ENCODE peak calls at places on chromosomes 12 and 14, in ten cellular contexts. Y is HepG2, D is ovary, N is stomach, Q is transverse colon, F is suprapubic skin, W is GM12878, J is A549, Z is sigmoid colon, E is upper lobe of left lung. H is an unnamed sample.

GRCh38 chr12:1907652-1908611 is 10.5 kb downstream of the CACNA2D4 start:
- DNase-seq in Y (no peak), D (peak; percentile 5), N (peak; percentile 26), Q (peak; percentile 49), F (peak; percentile 78), W (no peak), J (peak; percentile 63), Z (no peak), E (peak; percentile 86), H (no peak)

GRCh38 chr14:94408546-94409095 is 20.2 kb upstream of the SERPINA1 start:
- DNase-seq in Y (no peak), D (no peak), N (no peak), Q (no peak), F (no peak), W (no peak), J (no peak), Z (no peak), E (no peak), H (no peak)

GRCh38 chr12:85369365-85370154 is 89.5 kb downstream of the ALX1 start:
- DNase-seq in Y (no peak), D (no peak), N (no peak), Q (no peak), F (no peak), W (no peak), J (no peak), Z (no peak), E (no peak), H (no peak)

GRCh38 chr12:93853698-93854478 is 176.7 kb downstream of the CRADD start:
- DNase-seq in Y (no peak), D (no peak), N (no peak), Q (no peak), F (no peak), W (no peak), J (no peak), Z (no peak), E (no peak), H (no peak)

GRCh38 chr12:69404851-69405365 is 45.4 kb downstream of the YEATS4 start:
- DNase-seq in Y (no peak), D (no peak), N (no peak), Q (no peak), F (no peak), W (no peak), J (peak; percentile 19), Z (no peak), E (no peak), H (no peak)

GRCh38 chr14:59274991-59275391 is 86.5 kb downstream of the DAAM1 start:
- DNase-seq in Y (no peak), D (no peak), N (no peak), Q (no peak), F (no peak), W (peak; percentile 67), J (no peak), Z (no peak), E (no peak), H (no peak)

GRCh38 chr12:108838194-108839010 is 19.0 kb downstream of the SSH1 start:
- DNase-seq in Y (peak; percentile 80), D (peak; percentile 72), N (peak; percentile 72), Q (peak; percentile 78), F (no peak), W (peak; percentile 91), J (peak; percentile 99), Z (peak; percentile 92), E (peak; percentile 55), H (peak; percentile 56)

GRCh38 chr14:104970231-104971068 is 7.7 kb downstream of the AHNAK2 start:
- DNase-seq in Y (no peak), D (no peak), N (peak; percentile 40), Q (peak; percentile 64), F (peak; percentile 93), W (no peak), J (peak; percentile 90), Z (peak; percentile 97), E (peak; percentile 79), H (peak; percentile 64)

GRCh38 chr14:24441904-24442239 is 704 bp downstream of the SDR39U1 start:
- DNase-seq in Y (no peak), D (no peak), N (no peak), Q (peak; percentile 35), F (no peak), W (no peak), J (no peak), Z (no peak), E (no peak), H (no peak)

GRCh38 chr12:3218150-3218845 is 141.1 kb downstream of the TSPAN9 start:
- DNase-seq in Y (no peak), D (peak; percentile 87), N (peak; percentile 41), Q (peak; percentile 45), F (peak; percentile 88), W (no peak), J (no peak), Z (peak; percentile 93), E (peak; percentile 93), H (peak; percentile 71)

GRCh38 chr12:119602695-119603094 is 9.1 kb downstream of the TMEM233 start:
- DNase-seq in Y (no peak), D (no peak), N (no peak), Q (no peak), F (no peak), W (no peak), J (no peak), Z (no peak), E (no peak), H (no peak)

GRCh38 chr12:60093428-60093827 is 497.6 kb downstream of the SLC16A7 start:
- DNase-seq in Y (no peak), D (no peak), N (no peak), Q (no peak), F (no peak), W (no peak), J (no peak), Z (no peak), E (no peak), H (no peak)

GRCh38 chr14:65079201-65079600 is 23.1 kb downstream of the MAX start:
- DNase-seq in Y (no peak), D (no peak), N (no peak), Q (no peak), F (no peak), W (no peak), J (no peak), Z (peak; percentile 81), E (no peak), H (no peak)

GRCh38 chr14:72775923-72776554 is 117.9 kb downstream of the DPF3 start:
- DNase-seq in Y (no peak), D (no peak), N (no peak), Q (no peak), F (no peak), W (no peak), J (no peak), Z (no peak), E (no peak), H (no peak)
- TF ChIP-seq EP300 in Y (no peak), D (no peak), N (no peak), Q (no peak), F (no peak), W (no peak), J (no peak), Z (no peak), E (no peak), H (no peak)

DNA sequence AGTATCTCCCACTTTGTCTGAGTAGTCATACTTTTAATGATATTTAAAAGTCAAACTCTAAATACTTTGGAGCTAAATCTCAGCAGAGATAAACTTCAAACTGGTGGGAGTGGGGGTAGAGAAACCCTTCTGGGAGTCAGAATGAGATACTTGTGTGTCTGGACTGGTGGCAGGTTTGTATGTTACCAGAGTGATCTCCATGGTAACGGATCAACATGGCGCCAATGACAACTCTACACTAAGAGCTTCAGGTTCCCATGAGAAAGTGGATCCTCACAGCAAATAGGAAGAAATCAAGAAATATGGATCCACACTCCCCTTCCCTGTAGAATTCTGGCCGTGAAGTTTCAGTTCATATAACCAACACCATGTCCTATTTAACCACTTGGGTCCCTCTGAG is 121.9 kb downstream of the ETV6 start:
- DNase-seq in Y (no peak), D (no peak), N (no peak), Q (no peak), F (no peak), W (no peak), J (peak; percentile 52), Z (no peak), E (no peak), H (no peak)
- H3K4me1 ChIP-seq in Y (peaks cover 22% of the 10 kb centered on the region), D (peaks cover 2% of the 10 kb centered on the region), N (peaks cover 30% of the 10 kb centered on the region), Q (peaks cover 65% of the 10 kb centered on the region), F (peaks cover 18% of the 10 kb centered on the region), W (peaks cover 79% of the 10 kb centered on the region), J (no peaks in the 10 kb centered on the region), Z (peaks cover 44% of the 10 kb centered on the region), E (peaks cover 58% of the 10 kb centered on the region), H (peaks cover 42% of the 10 kb centered on the region)

GRCh38 chr12:95633671-95634465 is 82.6 kb upstream of the USP44 start:
- DNase-seq in Y (no peak), D (no peak), N (no peak), Q (peak; percentile 28), F (no peak), W (no peak), J (no peak), Z (no peak), E (no peak), H (peak; percentile 16)
- TF ChIP-seq POLR2A in Y (no peak), D (no peak), N (no peak), Q (no peak), F (no peak), W (no peak), J (no peak), Z (no peak), E (no peak), H (no peak)

GRCh38 chr12:33628087-33628486 is 188.5 kb upstream of the SYT10 start:
- DNase-seq in Y (no peak), D (no peak), N (no peak), Q (no peak), F (no peak), W (no peak), J (peak; percentile 7), Z (no peak), E (no peak), H (no peak)
- TF ChIP-seq EP300 in Y (no peak), D (no peak), N (no peak), Q (no peak), F (no peak), W (no peak), J (no peak), Z (no peak), E (no peak), H (no peak)

GRCh38 chr14:63435838-63436237 is 107.3 kb downstream of the PPP2R5E start:
- DNase-seq in Y (peak; percentile 13), D (peak; percentile 80), N (peak; percentile 72), Q (peak; percentile 57), F (peak; percentile 85), W (no peak), J (peak; percentile 37), Z (peak; percentile 94), E (no peak), H (peak; percentile 35)

GRCh38 chr14:63432228-63432627 is 110.9 kb downstream of the PPP2R5E start:
- DNase-seq in Y (no peak), D (no peak), N (no peak), Q (no peak), F (no peak), W (no peak), J (no peak), Z (no peak), E (no peak), H (no peak)

GRCh38 chr14:63432888-63433552 is 110.2 kb downstream of the PPP2R5E start:
- DNase-seq in Y (no peak), D (no peak), N (no peak), Q (no peak), F (no peak), W (no peak), J (no peak), Z (no peak), E (no peak), H (no peak)

GRCh38 chr14:63436286-63437098 is 106.7 kb downstream of the PPP2R5E start:
- DNase-seq in Y (no peak), D (no peak), N (no peak), Q (no peak), F (no peak), W (no peak), J (no peak), Z (no peak), E (no peak), H (no peak)

GRCh38 chr14:63435204-63435603 is 108.0 kb downstream of the PPP2R5E start:
- DNase-seq in Y (no peak), D (no peak), N (no peak), Q (no peak), F (no peak), W (no peak), J (no peak), Z (no peak), E (no peak), H (no peak)
- H3K4me1 ChIP-seq in Y (peaks cover 22% of the 10 kb centered on the region), D (peaks cover 20% of the 10 kb centered on the region), N (peaks cover 48% of the 10 kb centered on the region), Q (peaks cover 74% of the 10 kb centered on the region), F (peaks cover 45% of the 10 kb centered on the region), W (peaks cover 14% of the 10 kb centered on the region), J (peaks cover 71% of the 10 kb centered on the region), Z (peaks cover 48% of the 10 kb centered on the region), E (peaks cover 62% of the 10 kb centered on the region), H (peaks cover 30% of the 10 kb centered on the region)